ENCODE peak calls at places on chromosomes 5 and 9, in six cellular contexts. H is HL-60; M is hypothalamus; V is naive thymus-derived CD8-positive, alpha-beta T cell; G is smooth muscle cell of the brain vasculature; N is psoas muscle. X is an unnamed sample.

GRCh38 chr5:32360906-32361305 is 48.2 kb upstream of the MTMR12 start:
- DNase-seq in H (no peak), M (no peak), V (no peak), G (no peak), N (no peak), X (no peak)

GRCh38 chr5:16934669-16935068 is 1.4 kb downstream of the MYO10 start:
- DNase-seq in H (no peak), M (no peak), V (no peak), G (no peak), N (no peak), X (peak)

GRCh38 chr9:113361304-113362018 is 12.1 kb downstream of the BSPRY start:
- DNase-seq in H (no peak), M (no peak), V (no peak), G (no peak), N (no peak), X (no peak)

GRCh38 chr5:138938526-138938925 is 63.4 kb upstream of the LRRTM2 start:
- DNase-seq in H (no peak), M (no peak), V (no peak), G (no peak), N (no peak), X (no peak)

GRCh38 chr9:76512826-76513225 is 53.8 kb downstream of the GCNT1 start:
- DNase-seq in H (no peak), M (no peak), V (no peak), G (no peak), N (no peak), X (peak)

GRCh38 chr9:93110400-93110855 is 14.4 kb downstream of the CARD19 start:
- DNase-seq in H (no peak), M (no peak), V (no peak), G (no peak), N (no peak), X (no peak)

GRCh38 chr5:157109744-157110143 is 900 bp upstream of the HAVCR2 start:
- DNase-seq in H (no peak), M (no peak), V (no peak), G (no peak), N (no peak), X (no peak)

GRCh38 chr5:100772548-100772947 is 130.5 kb downstream of the ST8SIA4 start:
- DNase-seq in H (no peak), M (no peak), V (no peak), G (no peak), N (no peak), X (no peak)

GRCh38 chr9:126428524-126429175 is 102.0 kb downstream of the MVB12B start:
- DNase-seq in H (no peak), M (no peak), V (no peak), G (no peak), N (no peak), X (no peak)

GRCh38 chr9:134663753-134664415 is 22.3 kb downstream of the COL5A1 start:
- DNase-seq in H (no peak), M (no peak), V (no peak), G (no peak), N (peak), X (no peak)

GRCh38 chr5:124692950-124693349 is 53.5 kb downstream of the ZNF608 start:
- DNase-seq in H (no peak), M (no peak), V (no peak), G (no peak), N (no peak), X (no peak)

GRCh38 chr5:10248378-10249260 is 1.1 kb downstream of the ATPSCKMT start:
- DNase-seq in H (no peak), M (no peak), V (no peak), G (no peak), N (no peak), X (no peak)

GRCh38 chr9:69019808-69020207 is 5.9 kb upstream of the PRKACG start:
- DNase-seq in H (no peak), M (no peak), V (no peak), G (no peak), N (no peak), X (no peak)

GRCh38 chr9:126112135-126112720 is 214.4 kb upstream of the MVB12B start:
- DNase-seq in H (no peak), M (no peak), V (no peak), G (no peak), N (no peak), X (no peak)

GRCh38 chr5:165620394-165620793 is 2115.0 kb downstream of the MAT2B start:
- DNase-seq in H (no peak), M (no peak), V (no peak), G (no peak), N (no peak), X (no peak)

GRCh38 chr9:89999534-90000370 is 394.9 kb downstream of the GADD45G start:
- DNase-seq in H (no peak), M (peak), V (no peak), G (peak), N (peak), X (peak)

GRCh38 chr5:90474235-90475107 is at the start of the genes MBLAC2 and POLR3G:
- DNase-seq in H (peak), M (peak), V (peak), G (peak), N (peak), X (peak)

GRCh38 chr5:170746081-170746951 is 37.2 kb upstream of the GABRP start:
- DNase-seq in H (no peak), M (no peak), V (no peak), G (no peak), N (no peak), X (no peak)

GRCh38 chr5:68200288-68200687 is 15.3 kb upstream of the PIK3R1 start:
- DNase-seq in H (no peak), M (no peak), V (no peak), G (no peak), N (no peak), X (no peak)

X was measured in HT1080.